ENCODE peak calls at places on chromosomes 4 and X, in eight cellular contexts. Y is CD8-positive, alpha-beta T cell; X is ovary; G is cardiac muscle cell; L is esophagus squamous epithelium; Q is A549; Z is mammary epithelial cell; P is psoas muscle. B is an unnamed sample. For H3K4me1, the result is how much of the 10 kb centered on the place peaks cover.

GRCh38 chr4:55906999-55907398 is 41.7 kb upstream of the CEP135 start:
- DNase-seq in L (no peak), X (no peak), P (no peak), Y (no peak), Q (no peak), Z (peak), G (no peak), B (no peak)

GRCh38 chr4:186144180-186144579 is 39.7 kb downstream of the FAM149A start:
- DNase-seq in X (peak), Z (peak), L (no peak), G (peak), Y (no peak), Q (peak), P (no peak), B (peak)

GRCh38 chr4:56655627-56656345 is 25.3 kb downstream of the HOPX start:
- DNase-seq in Z (no peak), Y (peak), X (peak), L (no peak), G (peak), Q (no peak), P (peak), B (peak)

GRCh38 chr4:80090101-80090500 is 17.1 kb upstream of the ANTXR2 start:
- DNase-seq in Y (no peak), L (no peak), X (no peak), G (no peak), Q (no peak), P (no peak), Z (no peak), B (no peak)

GRCh38 chrX:9310596-9310995 is 154.3 kb upstream of the TBL1X start:
- DNase-seq in Y (no peak), X (no peak), Z (no peak), L (no peak), Q (no peak), G (no peak), P (no peak), B (no peak)

GRCh38 chr4:114273246-114273645 is 293.8 kb upstream of the ARSJ start:
- DNase-seq in Y (no peak), L (no peak), Q (no peak), Z (no peak), X (no peak), G (no peak), P (no peak), B (no peak)

GRCh38 chr4:74654230-74654681 is 140.1 kb downstream of the BTC start:
- DNase-seq in P (no peak), Y (no peak), Z (peak), G (no peak), L (no peak), Q (peak), X (no peak), B (no peak)

GRCh38 chrX:63959975-63960374 is 175.0 kb upstream of the ARHGEF9 start:
- DNase-seq in Y (no peak), G (peak), Q (no peak), P (no peak), L (no peak), X (no peak), Z (no peak), B (no peak)

GRCh38 chr4:28702571-28702970 is 1841.9 kb downstream of the STIM2 start:
- DNase-seq in Z (no peak), G (no peak), L (no peak), Q (no peak), Y (no peak), P (no peak), X (no peak), B (no peak)

GRCh38 chrX:96464880-96465558 is 219.6 kb upstream of the DIAPH2 start:
- DNase-seq in L (no peak), Y (no peak), P (no peak), G (no peak), Q (no peak), X (no peak), Z (no peak), B (no peak)

GRCh38 chrX:115582035-115582870 is 21.3 kb downstream of the PLS3 start:
- DNase-seq in P (no peak), Z (peak), G (no peak), L (no peak), X (no peak), Y (no peak), Q (no peak), B (no peak)

GRCh38 chr4:18022572-18023039 is 1.1 kb upstream of the LCORL start:
- DNase-seq in Y (no peak), P (no peak), X (no peak), Q (no peak), G (no peak), L (no peak), Z (no peak), B (no peak)

GRCh38 chr4:141248029-141248428 is 27.3 kb downstream of the ZNF330 start:
- DNase-seq in Z (no peak), G (no peak), Q (no peak), Y (no peak), P (peak), X (no peak), L (no peak), B (no peak)

GRCh38 chrX:48961585-48962091 is 4.2 kb upstream of the OTUD5 start:
- DNase-seq in X (peak), L (no peak), Q (no peak), P (no peak), Y (no peak), G (peak), Z (no peak), B (no peak)

GRCh38 chrX:22095306-22095705 is 63.2 kb downstream of the PHEX start:
- DNase-seq in P (peak), L (no peak), G (peak), Y (no peak), Z (no peak), Q (no peak), X (peak), B (peak)

GRCh38 chr4:104591505-104591904 is 96.8 kb upstream of the CXXC4 start:
- DNase-seq in X (peak), G (peak), Z (no peak), Y (no peak), P (no peak), Q (no peak), L (no peak), B (no peak)

GRCh38 chr4:36348403-36348938 is 67.1 kb downstream of the DTHD1 start:
- DNase-seq in L (no peak), Y (no peak), P (no peak), G (no peak), Q (no peak), Z (no peak), X (no peak), B (no peak)

GRCh38 chrX:49166914-49167739 is 4.6 kb downstream of the MAGIX start:
- DNase-seq in X (peak), G (peak), P (peak), Q (no peak), Y (peak), Z (peak), L (no peak), B (peak)

GRCh38 chr4:159655547-159655946 is 552.7 kb downstream of the RAPGEF2 start:
- DNase-seq in X (no peak), Y (no peak), Z (peak), Q (no peak), L (no peak), G (no peak), P (no peak), B (no peak)

GRCh38 chrX:137195991-137196390 is 162.2 kb upstream of the GPR101 start:
- DNase-seq in Y (no peak), X (no peak), L (no peak), Q (no peak), Z (no peak), G (no peak), P (no peak), B (no peak)

GRCh38 chr4:119728692-119729593 is 100.3 kb upstream of the PDE5A start:
- DNase-seq in Z (peak), L (no peak), Y (no peak), P (no peak), Q (no peak), X (no peak), G (no peak), B (no peak)

GRCh38 chr4:166481739-166482138 is 608.7 kb downstream of the TLL1 start:
- DNase-seq in X (no peak), Y (no peak), Z (no peak), Q (no peak), L (no peak), P (no peak), G (no peak), B (no peak)

GRCh38 chrX:38861489-38861888 is 60.2 kb downstream of the MID1IP1 start:
- DNase-seq in Z (no peak), G (no peak), P (no peak), L (no peak), Y (no peak), X (no peak), Q (no peak), B (no peak)

GRCh38 chrX:69286546-69286906 is 121.3 kb upstream of the PJA1 start:
- DNase-seq in L (no peak), Z (no peak), P (no peak), Y (no peak), Q (no peak), G (no peak), X (no peak), B (no peak)

GRCh38 chrX:122818068-122818467 is 366.0 kb upstream of the GRIA3 start:
- DNase-seq in Q (no peak), G (no peak), L (no peak), X (no peak), Z (no peak), P (no peak), Y (no peak), B (no peak)

GRCh38 chr4:60648774-60649173 is 551.4 kb upstream of the ADGRL3 start:
- DNase-seq in Y (no peak), Z (peak), X (no peak), P (no peak), Q (no peak), L (no peak), G (no peak), B (no peak)

GRCh38 chrX:130051176-130051845 is 59.0 kb downstream of the ELF4 start:
- DNase-seq in L (no peak), X (no peak), Y (no peak), G (no peak), P (peak), Q (no peak), Z (no peak), B (no peak)

DNA sequence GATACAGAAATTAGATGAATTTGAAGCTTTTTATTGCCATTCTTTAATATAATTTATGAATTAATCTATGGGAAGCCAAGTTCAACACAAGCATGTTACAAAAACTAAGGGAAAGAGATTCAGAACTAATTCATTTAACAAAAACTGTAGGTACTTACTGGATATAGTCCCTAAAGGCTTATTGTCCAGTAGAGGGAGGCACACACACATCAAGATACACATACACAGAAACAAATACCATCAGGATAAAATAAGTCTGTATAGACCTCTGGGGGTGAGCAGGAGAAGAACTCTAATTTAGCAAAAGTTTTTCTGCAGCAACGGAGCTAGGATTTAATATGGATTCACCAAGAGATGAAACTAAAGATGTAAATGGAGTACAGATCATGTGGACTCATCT is 83.0 kb upstream of the IL13RA1 start:
- DNase-seq in P (no peak), L (no peak), Y (no peak), X (no peak), G (peak), Q (peak), Z (peak), B (no peak)
- TF ChIP-seq CTCF in P (peak), L (peak), Y (no peak), X (no peak), G (peak), Q (peak), Z (peak), B (peak)

GRCh38 chr4:2795558-2796260 is 2.8 kb downstream of the SH3BP2 start:
- DNase-seq in Q (no peak), Y (peak), L (no peak), P (peak), G (no peak), X (peak), Z (no peak), B (peak)
- H3K4me1 ChIP-seq in Q (half or more), Y (half or more), L (half or more), P (under half), G (under half), X (under half), Z (under half), B (under half)

GRCh38 chrX:153706799-153707198 is 17.4 kb downstream of the BCAP31 start:
- DNase-seq in X (no peak), Q (no peak), Y (no peak), G (no peak), Z (no peak), P (peak), L (no peak), B (no peak)

GRCh38 chrX:153702350-153703035 is 14.8 kb downstream of the SLC6A8 start:
- DNase-seq in X (no peak), Z (no peak), G (no peak), Y (no peak), P (no peak), Q (no peak), L (no peak), B (no peak)

GRCh38 chrX:153701706-153702105 is 14.0 kb downstream of the SLC6A8 start:
- DNase-seq in G (no peak), Q (no peak), P (peak), X (no peak), L (no peak), Z (no peak), Y (no peak), B (no peak)

GRCh38 chrX:153703036-153703370 is 15.3 kb downstream of the SLC6A8 start:
- DNase-seq in Q (no peak), P (peak), Z (no peak), G (no peak), Y (no peak), X (peak), L (no peak), B (peak)

GRCh38 chrX:153704021-153704526 is 16.3 kb downstream of the SLC6A8 start:
- DNase-seq in P (peak), L (no peak), Z (no peak), Y (no peak), G (no peak), X (peak), Q (no peak), B (no peak)
- H3K27ac ChIP-seq in P (peak), L (peak), Z (no peak), Y (no peak), G (peak), X (no peak), Q (no peak), B (no peak)

GRCh38 chrX:53476371-53476770 is 42.2 kb upstream of the HSD17B10 start:
- DNase-seq in L (no peak), Y (no peak), Z (peak), G (no peak), P (no peak), Q (no peak), X (no peak), B (no peak)
- TF ChIP-seq CTCF in L (no peak), Y (no peak), Z (no peak), G (no peak), P (no peak), Q (no peak), X (no peak), B (no peak)

DNA sequence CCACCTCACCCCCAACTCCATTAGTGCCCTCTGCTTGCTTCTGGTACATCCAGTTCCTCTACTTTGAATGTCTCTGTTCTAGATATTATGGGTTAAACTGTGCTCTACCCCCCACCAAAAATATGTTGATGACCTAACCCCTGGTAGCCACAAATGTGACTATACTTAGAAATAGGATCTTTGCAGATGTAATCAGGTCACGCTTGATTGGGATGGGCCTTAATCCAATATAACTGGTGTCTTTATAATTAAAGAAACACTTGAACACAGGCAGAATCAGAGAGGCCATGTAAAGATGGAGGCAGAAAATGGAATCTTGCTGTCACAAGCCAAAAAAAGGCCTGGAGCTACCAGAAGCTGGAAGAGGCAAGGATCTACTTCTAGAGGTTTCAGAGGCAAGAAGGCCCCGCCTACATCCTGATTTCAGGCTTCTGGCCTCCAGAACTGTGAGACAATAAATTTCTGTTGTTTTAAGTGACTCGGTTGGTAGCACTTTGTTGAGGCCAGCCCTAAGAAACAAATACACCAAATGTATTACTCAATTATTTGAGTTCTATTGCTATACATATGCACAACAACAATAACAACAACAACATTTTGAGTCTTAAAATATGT is 220.0 kb downstream of the PPP3CA start:
- DNase-seq in X (no peak), G (no peak), Z (no peak), Y (no peak), P (no peak), Q (no peak), L (no peak), B (no peak)
- H3K4me1 ChIP-seq in X (under half), G (under half), Z (under half), Y (under half), P (under half), Q (under half), L (under half), B (under half)

GRCh38 chr4:93839704-93840103 is 11.2 kb downstream of the ATOH1 start:
- DNase-seq in Q (no peak), Z (no peak), X (no peak), Y (no peak), P (no peak), L (no peak), G (no peak), B (no peak)

GRCh38 chr4:93842512-93843252 is 14.1 kb downstream of the ATOH1 start:
- DNase-seq in Y (no peak), G (no peak), Z (no peak), X (no peak), Q (no peak), P (no peak), L (no peak), B (no peak)

GRCh38 chr4:93835929-93836328 is 7.4 kb downstream of the ATOH1 start:
- DNase-seq in L (no peak), P (no peak), Z (no peak), Q (no peak), Y (no peak), G (no peak), X (no peak), B (no peak)

DNA sequence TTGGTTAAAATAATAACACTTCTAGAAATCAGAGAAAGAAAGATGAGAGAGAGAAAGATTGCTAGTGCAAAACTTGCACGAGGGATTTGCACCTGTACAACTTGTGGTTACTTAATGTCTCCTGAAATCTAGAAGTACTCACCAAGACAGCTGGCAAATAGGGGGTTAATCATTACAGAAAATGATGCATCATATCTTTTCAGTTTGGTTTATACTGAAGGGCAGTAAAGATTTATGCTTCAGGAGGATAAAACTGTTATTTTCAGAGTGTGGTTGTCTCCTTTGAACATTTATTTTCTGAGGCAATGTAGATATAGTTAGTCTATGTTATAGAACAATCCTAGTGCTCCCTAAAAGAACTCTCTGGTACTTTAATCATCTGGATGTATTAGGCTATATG is 13.2 kb downstream of the ATOH1 start:
- DNase-seq in L (no peak), X (no peak), Q (no peak), Y (no peak), Z (no peak), G (no peak), P (no peak), B (no peak)
- H3K27ac ChIP-seq in L (no peak), X (no peak), Q (no peak), Y (no peak), Z (no peak), G (no peak), P (no peak), B (no peak)

GRCh38 chrX:7132335-7133035 is 15.0 kb upstream of the STS start:
- DNase-seq in L (no peak), Q (peak), X (no peak), Z (peak), P (no peak), Y (peak), G (peak), B (no peak)
- TF ChIP-seq CTCF in L (peak), Q (peak), X (no peak), Z (peak), P (peak), Y (no peak), G (peak), B (no peak)